ENCODE peak calls at places on chromosomes 5 and 9, in four cellular contexts. J is pancreas, U is fibroblast of lung, Q is A673. F is an unnamed sample.

GRCh38 chr9:16461231-16461840 is 409.1 kb downstream of the BNC2 start:
- DNase-seq in J (no peak), U (no peak), Q (no peak), F (peak; percentile 74)

GRCh38 chr5:178467261-178468195 is 122.7 kb downstream of the COL23A1 start:
- DNase-seq in J (no peak), U (peak; percentile 81), Q (no peak), F (no peak)

GRCh38 chr9:123131258-123131657 is 97.8 kb downstream of the GPR21 start:
- DNase-seq in J (no peak), U (peak; percentile 18), Q (no peak), F (peak; percentile 15)

GRCh38 chr5:91850031-91850430 is 466.9 kb upstream of the ARRDC3 start:
- DNase-seq in J (no peak), U (peak; percentile 24), Q (peak; percentile 15), F (no peak)

GRCh38 chr5:107389130-107389553 is 281.6 kb downstream of the EFNA5 start:
- DNase-seq in J (no peak), U (peak; percentile 57), Q (peak; percentile 88), F (no peak)

GRCh38 chr5:83556190-83556589 is 84.6 kb downstream of the VCAN start:
- DNase-seq in J (no peak), U (no peak), Q (no peak), F (no peak)

GRCh38 chr9:93116049-93116961 is 17.7 kb downstream of the NINJ1 start:
- DNase-seq in J (peak; percentile 66), U (peak; percentile 86), Q (no peak), F (no peak)

GRCh38 chr5:76679231-76679630 is 36.7 kb upstream of the F2R start:
- DNase-seq in J (no peak), U (peak; percentile 58), Q (no peak), F (no peak)

GRCh38 chr9:130663258-130664171 is 879 bp upstream of the PRDM12 start:
- DNase-seq in J (no peak), U (no peak), Q (no peak), F (peak; percentile 65)

GRCh38 chr9:128084746-128085145 is 16.7 kb downstream of the SLC25A25 start:
- DNase-seq in J (no peak), U (peak; percentile 24), Q (no peak), F (no peak)

GRCh38 chr5:107563957-107564544 is 106.7 kb downstream of the EFNA5 start:
- DNase-seq in J (no peak), U (peak; percentile 27), Q (no peak), F (no peak)

GRCh38 chr9:93531374-93531773 is 45.0 kb upstream of the PHF2 start:
- DNase-seq in J (no peak), U (no peak), Q (no peak), F (no peak)

GRCh38 chr5:117103703-117104102 is 529.1 kb upstream of the SEMA6A start:
- DNase-seq in J (no peak), U (no peak), Q (no peak), F (peak; percentile 72)

GRCh38 chr9:135075234-135076142 is 12.0 kb upstream of the OLFM1 start:
- DNase-seq in J (no peak), U (no peak), Q (peak; percentile 94), F (peak; percentile 80)

GRCh38 chr5:170265527-170265926 is 32.0 kb downstream of the LCP2 start:
- DNase-seq in J (no peak), U (peak; percentile 31), Q (peak; percentile 13), F (peak; percentile 39)

GRCh38 chr9:20940447-20941176 is 90.8 kb downstream of the HACD4 start:
- DNase-seq in J (no peak), U (no peak), Q (peak; percentile 4), F (no peak)

GRCh38 chr9:3385871-3386270 is 139.9 kb downstream of the RFX3 start:
- DNase-seq in J (no peak), U (no peak), Q (no peak), F (no peak)

GRCh38 chr5:157575096-157575872 is at the start of gene ADAM19:
- DNase-seq in J (peak; percentile 84), U (peak; percentile 54), Q (peak; percentile 45), F (peak; percentile 85)

GRCh38 chr9:93037476-93037971 is 21.0 kb upstream of the SUSD3 start:
- DNase-seq in J (no peak), U (no peak), Q (no peak), F (no peak)

GRCh38 chr9:23551171-23551795 is 274.8 kb downstream of the ELAVL2 start:
- DNase-seq in J (no peak), U (no peak), Q (no peak), F (peak; percentile 11)

GRCh38 chr9:87950765-87951488 is 23.4 kb downstream of the CDK20 start:
- DNase-seq in J (no peak), U (peak; percentile 40), Q (peak; percentile 63), F (peak; percentile 60)

GRCh38 chr5:180704362-180704761 is 35.5 kb downstream of the OR2Y1 start:
- DNase-seq in J (no peak), U (peak; percentile 5), Q (peak; percentile 12), F (no peak)

GRCh38 chr5:102758576-102758975 is 3.5 kb downstream of the PAM start:
- DNase-seq in J (no peak), U (peak; percentile 73), Q (no peak), F (no peak)

GRCh38 chr5:141326088-141326854 is 4.0 kb upstream of the PCDHGA1 start:
- DNase-seq in J (no peak), U (peak; percentile 78), Q (peak; percentile 93), F (peak; percentile 65)

GRCh38 chr5:98066910-98067309 is 706.6 kb upstream of the RGMB start:
- DNase-seq in J (no peak), U (no peak), Q (no peak), F (no peak)

GRCh38 chr9:130729145-130729544 is 35.6 kb downstream of the EXOSC2 start:
- DNase-seq in J (no peak), U (no peak), Q (no peak), F (no peak)

GRCh38 chr5:168552146-168552545 is 23.0 kb downstream of the FBLL1 start:
- DNase-seq in J (no peak), U (peak; percentile 99), Q (no peak), F (no peak)

GRCh38 chr9:107605041-107605440 is 115.5 kb upstream of the KLF4 start:
- DNase-seq in J (no peak), U (no peak), Q (no peak), F (no peak)

GRCh38 chr5:172090976-172091547 is 84.6 kb upstream of the FBXW11 start:
- DNase-seq in J (no peak), U (no peak), Q (no peak), F (no peak)

GRCh38 chr9:36731576-36731975 is 158.9 kb downstream of the MELK start:
- DNase-seq in J (no peak), U (peak; percentile 84), Q (peak; percentile 33), F (no peak)

DNA sequence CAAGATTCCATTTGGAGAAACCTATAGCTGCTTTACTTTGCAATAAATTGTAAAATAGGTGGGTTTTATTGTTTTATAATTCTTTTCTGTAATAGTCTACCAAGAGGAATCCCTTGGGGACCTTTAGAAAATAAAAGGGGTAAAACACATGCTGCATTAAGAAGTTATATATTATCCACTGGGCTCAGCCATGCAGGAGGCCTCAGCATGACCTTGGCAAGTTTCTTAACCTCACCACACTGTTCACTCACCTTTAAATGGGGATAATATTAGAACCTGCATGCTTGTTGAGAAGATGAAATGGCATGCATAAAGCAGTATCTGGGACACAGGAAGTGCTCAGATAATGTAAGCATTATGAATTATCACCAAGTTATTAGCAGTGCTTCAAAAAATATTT is 120.2 kb downstream of the SEMA5A start:
- DNase-seq in J (no peak), U (no peak), Q (no peak), F (no peak)
- H3K27me3 ChIP-seq in J (no peaks in the 10 kb centered on the region), U (no peaks in the 10 kb centered on the region), Q (no peaks in the 10 kb centered on the region), F (no peaks in the 10 kb centered on the region)

DNA sequence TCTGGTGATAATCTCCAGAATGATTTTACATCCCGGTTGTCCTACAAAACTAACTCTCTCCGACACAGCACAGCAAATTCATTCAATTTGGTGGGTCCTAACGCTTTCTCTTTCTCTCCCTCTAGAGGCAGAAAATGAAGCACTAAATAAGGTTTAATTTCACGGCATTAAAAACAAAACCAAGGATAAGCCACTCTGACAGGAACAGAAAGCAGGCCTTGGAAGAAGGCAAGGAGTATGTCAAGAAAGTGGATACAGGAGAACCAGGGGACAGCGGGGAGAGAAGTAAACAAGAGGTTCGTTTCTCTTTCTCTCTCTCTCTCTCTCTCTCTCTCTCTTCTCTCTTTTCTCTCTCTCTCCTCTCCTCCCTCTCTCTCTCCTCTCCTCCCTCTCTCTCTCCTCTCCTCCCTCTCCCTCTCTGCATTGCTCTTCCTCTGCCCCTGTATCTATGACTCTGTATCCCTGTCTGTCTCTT is 49.8 kb downstream of the EBF1 start:
- DNase-seq in J (no peak), U (peak; percentile 83), Q (peak; percentile 54), F (no peak)
- H3K27me3 ChIP-seq in J (peaks cover 5% of the 10 kb centered on the region), U (no peaks in the 10 kb centered on the region), Q (no peaks in the 10 kb centered on the region), F (peaks cover 90% of the 10 kb centered on the region)

DNA sequence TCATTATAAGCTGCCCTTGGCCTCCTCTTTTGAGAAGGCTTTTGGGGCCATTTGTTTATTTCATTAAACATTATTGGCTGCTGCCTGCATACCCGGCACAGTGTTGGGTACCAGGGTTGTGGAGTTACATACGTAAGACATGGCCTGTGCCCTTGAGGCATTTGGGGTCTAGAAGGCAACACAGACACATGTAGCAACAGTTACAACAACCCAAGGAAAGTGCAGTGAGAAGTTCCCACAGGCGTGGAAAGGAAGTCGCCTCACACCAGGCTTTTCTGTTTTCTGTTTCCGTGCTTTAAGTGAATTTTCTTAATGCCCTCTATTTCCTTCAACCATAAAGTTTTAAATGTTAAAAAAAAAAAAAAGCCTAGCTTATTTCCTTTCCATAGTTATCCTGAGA is 47.4 kb downstream of the GALNT10 start:
- DNase-seq in J (no peak), U (no peak), Q (no peak), F (no peak)
- H3K27me3 ChIP-seq in J (no peaks in the 10 kb centered on the region), U (no peaks in the 10 kb centered on the region), Q (no peaks in the 10 kb centered on the region), F (no peaks in the 10 kb centered on the region)

GRCh38 chr5:90097082-90097477 is 312.5 kb downstream of the CETN3 start:
- DNase-seq in J (no peak), U (no peak), Q (no peak), F (no peak)
- H3K27me3 ChIP-seq in J (no peaks in the 10 kb centered on the region), U (no peaks in the 10 kb centered on the region), Q (no peaks in the 10 kb centered on the region), F (no peaks in the 10 kb centered on the region)

GRCh38 chr5:6595405-6595804 is 37.4 kb downstream of the NSUN2 start:
- DNase-seq in J (no peak), U (no peak), Q (no peak), F (no peak)

GRCh38 chr5:6592611-6593010 is 40.2 kb downstream of the NSUN2 start:
- DNase-seq in J (no peak), U (peak; percentile 12), Q (no peak), F (no peak)

GRCh38 chr5:6591671-6592288 is 41.1 kb downstream of the NSUN2 start:
- DNase-seq in J (no peak), U (no peak), Q (no peak), F (no peak)

GRCh38 chr5:6594066-6594465 is 38.8 kb downstream of the NSUN2 start:
- DNase-seq in J (no peak), U (no peak), Q (no peak), F (no peak)

GRCh38 chr5:6593148-6594016 is 39.5 kb downstream of the NSUN2 start:
- DNase-seq in J (no peak), U (no peak), Q (no peak), F (no peak)
- H3K27me3 ChIP-seq in J (no peaks in the 10 kb centered on the region), U (no peaks in the 10 kb centered on the region), Q (no peaks in the 10 kb centered on the region), F (no peaks in the 10 kb centered on the region)

GRCh38 chr9:121688681-121689080 is 37.2 kb downstream of the DAB2IP start:
- DNase-seq in J (peak; percentile 34), U (no peak), Q (no peak), F (no peak)

GRCh38 chr9:121689461-121690157 is 38.2 kb downstream of the DAB2IP start:
- DNase-seq in J (peak; percentile 32), U (no peak), Q (no peak), F (no peak)

GRCh38 chr9:121691890-121692289 is 40.5 kb downstream of the DAB2IP start:
- DNase-seq in J (no peak), U (no peak), Q (no peak), F (no peak)

GRCh38 chr9:121690766-121691165 is 39.3 kb downstream of the DAB2IP start:
- DNase-seq in J (no peak), U (no peak), Q (no peak), F (no peak)

GRCh38 chr9:121690316-121690715 is 38.9 kb downstream of the DAB2IP start:
- DNase-seq in J (peak; percentile 13), U (no peak), Q (peak; percentile 44), F (peak; percentile 39)
- H3K27me3 ChIP-seq in J (no peaks in the 10 kb centered on the region), U (no peaks in the 10 kb centered on the region), Q (no peaks in the 10 kb centered on the region), F (no peaks in the 10 kb centered on the region)

F was measured in neural progenitor cell.